ENCODE peak calls at places on chromosomes 5 and 9, in four cellular contexts. One of them, this sample, is unnamed.

GRCh38 chr5:150567031-150567680 is 59.2 kb downstream of the NDST1 start:
- DNase-seq in upper lobe of right lung: no peak
- DNase-seq in PC-3: no peak
- DNase-seq in bronchial epithelial cell: peak
- DNase-seq in this sample: peak

GRCh38 chr5:159581502-159582249 is 251.4 kb upstream of the IL12B start:
- DNase-seq in upper lobe of right lung: no peak
- DNase-seq in PC-3: peak
- DNase-seq in bronchial epithelial cell: peak
- DNase-seq in this sample: peak

GRCh38 chr5:135264451-135265445 is 134.3 kb downstream of the MACROH2A1 start:
- DNase-seq in upper lobe of right lung: no peak
- DNase-seq in PC-3: no peak
- DNase-seq in bronchial epithelial cell: no peak
- DNase-seq in this sample: no peak

GRCh38 chr9:121217609-121218292 is 16.1 kb upstream of the RAB14 start:
- DNase-seq in upper lobe of right lung: no peak
- DNase-seq in PC-3: peak
- DNase-seq in bronchial epithelial cell: peak
- DNase-seq in this sample: no peak

GRCh38 chr9:132639322-132639721 is 30.5 kb downstream of the DDX31 start:
- DNase-seq in upper lobe of right lung: no peak
- DNase-seq in PC-3: peak
- DNase-seq in bronchial epithelial cell: no peak
- DNase-seq in this sample: no peak

GRCh38 chr9:96383165-96383939 is at the start of gene SLC35D2:
- DNase-seq in upper lobe of right lung: peak
- DNase-seq in PC-3: peak
- DNase-seq in bronchial epithelial cell: peak
- DNase-seq in this sample: peak

GRCh38 chr9:98791147-98792095 is 4.9 kb downstream of the ANKS6 start:
- DNase-seq in upper lobe of right lung: peak
- DNase-seq in PC-3: peak
- DNase-seq in bronchial epithelial cell: peak
- DNase-seq in this sample: peak

GRCh38 chr5:180795771-180796313 is 6.8 kb downstream of the MGAT1 start:
- DNase-seq in upper lobe of right lung: no peak
- DNase-seq in PC-3: no peak
- DNase-seq in bronchial epithelial cell: no peak
- DNase-seq in this sample: no peak

GRCh38 chr5:169736653-169737052 is 99.6 kb downstream of the DOCK2 start:
- DNase-seq in upper lobe of right lung: no peak
- DNase-seq in PC-3: no peak
- DNase-seq in bronchial epithelial cell: no peak
- DNase-seq in this sample: no peak

GRCh38 chr9:109797006-109797405 is 17.0 kb downstream of the PALM2AKAP2 start:
- DNase-seq in upper lobe of right lung: no peak
- DNase-seq in PC-3: no peak
- DNase-seq in bronchial epithelial cell: no peak
- DNase-seq in this sample: no peak

GRCh38 chr9:105355810-105356209 is 92.0 kb upstream of the FSD1L start:
- DNase-seq in upper lobe of right lung: no peak
- DNase-seq in PC-3: no peak
- DNase-seq in bronchial epithelial cell: peak
- DNase-seq in this sample: no peak

GRCh38 chr9:125851971-125852370 is 104.8 kb downstream of the PBX3 start:
- DNase-seq in upper lobe of right lung: no peak
- DNase-seq in PC-3: no peak
- DNase-seq in bronchial epithelial cell: no peak
- DNase-seq in this sample: no peak

GRCh38 chr5:54769072-54769471 is 216.3 kb downstream of the ESM1 start:
- DNase-seq in upper lobe of right lung: no peak
- DNase-seq in PC-3: peak
- DNase-seq in bronchial epithelial cell: peak
- DNase-seq in this sample: no peak

GRCh38 chr9:108041551-108041950 is 552.0 kb upstream of the KLF4 start:
- DNase-seq in upper lobe of right lung: no peak
- DNase-seq in PC-3: peak
- DNase-seq in bronchial epithelial cell: peak
- DNase-seq in this sample: peak

GRCh38 chr9:3007331-3007730 is 163.4 kb upstream of the PUM3 start:
- DNase-seq in upper lobe of right lung: no peak
- DNase-seq in PC-3: no peak
- DNase-seq in bronchial epithelial cell: no peak
- DNase-seq in this sample: no peak

GRCh38 chr9:107172160-107172978 is 110.7 kb upstream of the RAD23B start:
- DNase-seq in upper lobe of right lung: peak
- DNase-seq in PC-3: peak
- DNase-seq in bronchial epithelial cell: peak
- DNase-seq in this sample: peak

GRCh38 chr9:125655691-125656410 is 51.2 kb downstream of the MAPKAP1 start:
- DNase-seq in upper lobe of right lung: no peak
- DNase-seq in PC-3: no peak
- DNase-seq in bronchial epithelial cell: no peak
- DNase-seq in this sample: peak

GRCh38 chr5:75729321-75729720 is 12.1 kb upstream of the POC5 start:
- DNase-seq in upper lobe of right lung: no peak
- DNase-seq in PC-3: no peak
- DNase-seq in bronchial epithelial cell: no peak
- DNase-seq in this sample: no peak

GRCh38 chr5:67214036-67214435 is 17.4 kb upstream of the CD180 start:
- DNase-seq in upper lobe of right lung: no peak
- DNase-seq in PC-3: peak
- DNase-seq in bronchial epithelial cell: peak
- DNase-seq in this sample: peak

GRCh38 chr9:127370147-127370579 is 26.8 kb upstream of the SLC2A8 start:
- DNase-seq in upper lobe of right lung: no peak
- DNase-seq in PC-3: no peak
- DNase-seq in bronchial epithelial cell: no peak
- DNase-seq in this sample: no peak

GRCh38 chr9:113296796-113297558 is 6.2 kb downstream of the RNF183 start:
- DNase-seq in upper lobe of right lung: no peak
- DNase-seq in PC-3: no peak
- DNase-seq in bronchial epithelial cell: no peak
- DNase-seq in this sample: no peak

GRCh38 chr9:129415954-129416651 is 204.8 kb downstream of the C9orf50 start:
- DNase-seq in upper lobe of right lung: no peak
- DNase-seq in PC-3: no peak
- DNase-seq in bronchial epithelial cell: no peak
- DNase-seq in this sample: no peak

GRCh38 chr5:173872887-173873286 is 15.3 kb upstream of the CPEB4 start:
- DNase-seq in upper lobe of right lung: no peak
- DNase-seq in PC-3: no peak
- DNase-seq in bronchial epithelial cell: no peak
- DNase-seq in this sample: no peak

GRCh38 chr5:110736763-110737162 is 2.0 kb upstream of the SLC25A46 start:
- DNase-seq in upper lobe of right lung: no peak
- DNase-seq in PC-3: no peak
- DNase-seq in bronchial epithelial cell: no peak
- DNase-seq in this sample: no peak

GRCh38 chr5:75335486-75335885 is 1.5 kb upstream of the HMGCR start:
- DNase-seq in upper lobe of right lung: no peak
- DNase-seq in PC-3: no peak
- DNase-seq in bronchial epithelial cell: no peak
- DNase-seq in this sample: no peak

GRCh38 chr5:55042886-55043285 is 18.8 kb downstream of the GZMK start:
- DNase-seq in upper lobe of right lung: no peak
- DNase-seq in PC-3: no peak
- DNase-seq in bronchial epithelial cell: no peak
- DNase-seq in this sample: no peak

GRCh38 chr5:143931389-143931984 is 119.5 kb downstream of the HMHB1 start:
- DNase-seq in upper lobe of right lung: no peak
- DNase-seq in PC-3: no peak
- DNase-seq in bronchial epithelial cell: no peak
- DNase-seq in this sample: no peak

GRCh38 chr5:115895821-115896220 is 54.1 kb downstream of the AP3S1 start:
- DNase-seq in upper lobe of right lung: no peak
- DNase-seq in PC-3: peak
- DNase-seq in bronchial epithelial cell: no peak
- DNase-seq in this sample: peak

GRCh38 chr5:77232959-77233358 is 22.5 kb downstream of the PDE8B start:
- DNase-seq in upper lobe of right lung: no peak
- DNase-seq in PC-3: peak
- DNase-seq in bronchial epithelial cell: no peak
- DNase-seq in this sample: no peak

GRCh38 chr9:118882674-118883073 is 486.6 kb downstream of the BRINP1 start:
- DNase-seq in upper lobe of right lung: no peak
- DNase-seq in PC-3: peak
- DNase-seq in bronchial epithelial cell: no peak
- DNase-seq in this sample: no peak

GRCh38 chr9:17138503-17138902 is 3.7 kb downstream of the CNTLN start:
- DNase-seq in upper lobe of right lung: no peak
- DNase-seq in PC-3: no peak
- DNase-seq in bronchial epithelial cell: no peak
- DNase-seq in this sample: no peak

GRCh38 chr9:20041717-20042116 is 252.9 kb upstream of the SLC24A2 start:
- DNase-seq in upper lobe of right lung: no peak
- DNase-seq in PC-3: no peak
- DNase-seq in bronchial epithelial cell: no peak
- DNase-seq in this sample: no peak

GRCh38 chr5:18699681-18700080 is 1065.4 kb downstream of the TAF11L14 start:
- DNase-seq in upper lobe of right lung: no peak
- DNase-seq in PC-3: no peak
- DNase-seq in bronchial epithelial cell: no peak
- DNase-seq in this sample: no peak

GRCh38 chr9:7439355-7439978 is 360.1 kb downstream of the DMAC1 start:
- DNase-seq in upper lobe of right lung: no peak
- DNase-seq in PC-3: peak
- DNase-seq in bronchial epithelial cell: peak
- DNase-seq in this sample: no peak

GRCh38 chr9:137294684-137295312 is 7.3 kb downstream of the NRARP start:
- DNase-seq in upper lobe of right lung: peak
- DNase-seq in PC-3: peak
- DNase-seq in bronchial epithelial cell: no peak
- DNase-seq in this sample: no peak
- H3K4me3 ChIP-seq in upper lobe of right lung: peak
- H3K4me3 ChIP-seq in PC-3: no peak
- H3K4me3 ChIP-seq in bronchial epithelial cell: no peak
- H3K4me3 ChIP-seq in this sample: no peak

GRCh38 chr5:42655982-42656660 is 100.5 kb upstream of the CCDC152 start:
- DNase-seq in upper lobe of right lung: no peak
- DNase-seq in PC-3: peak
- DNase-seq in bronchial epithelial cell: peak
- DNase-seq in this sample: peak
- H3K4me3 ChIP-seq in upper lobe of right lung: peak
- H3K4me3 ChIP-seq in PC-3: peak
- H3K4me3 ChIP-seq in bronchial epithelial cell: peak
- H3K4me3 ChIP-seq in this sample: peak

GRCh38 chr9:137607141-137607857 is 1.8 kb downstream of the ARRDC1 start:
- DNase-seq in upper lobe of right lung: peak
- DNase-seq in PC-3: peak
- DNase-seq in bronchial epithelial cell: no peak
- DNase-seq in this sample: peak
- H3K4me3 ChIP-seq in upper lobe of right lung: peak
- H3K4me3 ChIP-seq in PC-3: peak
- H3K4me3 ChIP-seq in bronchial epithelial cell: peak
- H3K4me3 ChIP-seq in this sample: peak

GRCh38 chr5:170761708-170762066 is 21.8 kb upstream of the GABRP start:
- DNase-seq in upper lobe of right lung: no peak
- DNase-seq in PC-3: no peak
- DNase-seq in bronchial epithelial cell: no peak
- DNase-seq in this sample: no peak
- H3K4me3 ChIP-seq in upper lobe of right lung: no peak
- H3K4me3 ChIP-seq in PC-3: no peak
- H3K4me3 ChIP-seq in bronchial epithelial cell: no peak
- H3K4me3 ChIP-seq in this sample: no peak

DNA sequence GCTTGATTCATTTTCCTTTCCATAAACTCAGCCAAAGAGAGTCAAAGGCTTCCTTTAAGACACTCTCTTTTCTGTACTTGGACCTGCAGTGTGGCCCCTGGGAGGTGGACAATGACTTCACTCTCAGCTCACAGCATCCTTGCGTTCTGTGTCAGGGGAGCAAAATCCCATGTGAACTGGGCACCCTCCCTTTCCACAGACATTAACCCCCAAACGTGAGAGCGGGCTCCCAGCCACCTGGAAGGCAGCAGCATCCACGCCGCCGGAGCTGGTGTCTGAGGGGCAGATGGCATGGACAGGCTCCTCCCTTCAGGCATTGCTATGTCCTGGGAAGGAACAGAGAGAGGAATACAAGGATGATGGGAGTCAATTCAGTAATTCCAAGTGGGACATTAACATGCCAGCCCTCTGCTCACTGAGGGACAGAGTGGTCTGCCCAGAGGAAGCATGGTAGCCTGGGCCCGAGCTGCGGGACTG is 39.5 kb downstream of the TRIP13 start:
- DNase-seq in upper lobe of right lung: no peak
- DNase-seq in PC-3: no peak
- DNase-seq in bronchial epithelial cell: no peak
- DNase-seq in this sample: no peak
- H3K4me3 ChIP-seq in upper lobe of right lung: no peak
- H3K4me3 ChIP-seq in PC-3: no peak
- H3K4me3 ChIP-seq in bronchial epithelial cell: no peak
- H3K4me3 ChIP-seq in this sample: no peak

DNA sequence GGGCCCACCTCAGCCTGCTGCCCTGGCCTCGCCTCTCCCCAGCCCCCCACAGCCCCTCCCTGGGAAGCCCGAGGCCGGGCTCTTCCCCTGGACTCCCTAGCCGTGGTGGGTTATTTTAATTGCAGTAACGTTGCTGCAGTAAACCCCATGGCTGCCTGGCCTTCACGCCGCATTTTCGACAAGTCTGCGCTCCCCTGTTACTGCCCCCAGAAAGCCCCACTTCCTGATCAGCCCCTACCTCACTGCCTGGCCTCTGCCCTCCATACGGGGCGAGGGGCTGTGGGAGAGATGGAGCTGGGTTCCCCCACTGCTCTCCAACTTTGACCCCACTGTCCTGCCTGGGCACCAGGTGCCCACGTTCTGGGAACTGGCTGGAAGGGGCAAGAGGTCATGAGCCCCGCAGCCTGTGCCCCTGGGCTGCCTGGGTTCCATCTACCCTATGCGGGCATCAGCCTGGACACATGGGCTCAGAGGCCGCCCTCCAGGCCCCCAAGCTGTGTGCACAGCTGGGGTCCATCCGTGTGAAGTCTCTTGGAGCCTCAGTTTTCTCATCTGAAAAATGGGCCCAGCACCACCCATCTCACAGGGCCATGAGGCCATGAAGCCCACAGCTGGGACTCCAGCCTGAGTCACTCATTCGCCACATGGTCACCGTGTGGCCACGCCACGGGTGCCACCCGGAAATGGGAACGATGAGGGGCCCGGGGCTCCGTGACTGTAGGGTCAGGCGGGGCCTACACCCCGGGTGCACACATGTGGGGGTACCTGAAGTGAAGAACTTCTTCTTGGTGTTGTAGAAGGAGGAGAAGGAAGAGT is 11.5 kb downstream of the EGFL7 start:
- DNase-seq in upper lobe of right lung: no peak
- DNase-seq in PC-3: no peak
- DNase-seq in bronchial epithelial cell: no peak
- DNase-seq in this sample: no peak
- H3K4me3 ChIP-seq in upper lobe of right lung: no peak
- H3K4me3 ChIP-seq in PC-3: no peak
- H3K4me3 ChIP-seq in bronchial epithelial cell: no peak
- H3K4me3 ChIP-seq in this sample: no peak

This sample was measured in adipocyte.